ENCODE peak calls at places on chromosomes 2 and 18, in eight cellular contexts. H is neural progenitor cell; L is AG10803; G is fibroblast of lung; B is epithelial cell of esophagus; X is CD4-positive, alpha-beta T cell; E is omental fat pad; O is pancreas. S is an unnamed sample.

GRCh38 chr2:3704647-3705046 is 1.3 kb downstream of the DCDC2C start:
- DNase-seq in H (peak), L (no peak), G (no peak), B (no peak), X (no peak), E (no peak), O (no peak), S (no peak)

GRCh38 chr2:30385327-30385726 is 61.7 kb upstream of the LCLAT1 start:
- DNase-seq in H (peak), L (peak), G (peak), B (peak), X (no peak), E (no peak), O (no peak), S (no peak)

GRCh38 chr2:240876475-240877251 is 8.0 kb downstream of the AGXT start:
- DNase-seq in H (no peak), L (no peak), G (no peak), B (no peak), X (no peak), E (no peak), O (peak), S (no peak)

GRCh38 chr2:233764264-233764663 is 4.2 kb downstream of the UGT1A1 start:
- DNase-seq in H (no peak), L (peak), G (peak), B (peak), X (no peak), E (no peak), O (no peak), S (no peak)

GRCh38 chr2:179909845-179910734 is 48.7 kb upstream of the ZNF385B start:
- DNase-seq in H (no peak), L (no peak), G (no peak), B (no peak), X (no peak), E (no peak), O (no peak), S (no peak)

GRCh38 chr2:172614932-172615331 is 59.0 kb downstream of the PDK1 start:
- DNase-seq in H (no peak), L (no peak), G (no peak), B (no peak), X (no peak), E (no peak), O (no peak), S (no peak)

GRCh38 chr2:96913398-96914202 is 43.7 kb upstream of the SEMA4C start:
- DNase-seq in H (no peak), L (no peak), G (no peak), B (no peak), X (peak), E (no peak), O (no peak), S (no peak)

GRCh38 chr2:58594175-58594574 is 353.1 kb upstream of the FANCL start:
- DNase-seq in H (peak), L (no peak), G (no peak), B (peak), X (no peak), E (no peak), O (no peak), S (no peak)

GRCh38 chr2:37061312-37061711 is 22.9 kb downstream of the HEATR5B start:
- DNase-seq in H (no peak), L (no peak), G (no peak), B (no peak), X (no peak), E (no peak), O (no peak), S (no peak)

GRCh38 chr18:5746844-5747243 is 148.5 kb downstream of the TMEM200C start:
- DNase-seq in H (no peak), L (no peak), G (no peak), B (no peak), X (no peak), E (no peak), O (no peak), S (no peak)

GRCh38 chr18:70709124-70709523 is 420.3 kb downstream of the SOCS6 start:
- DNase-seq in H (no peak), L (no peak), G (no peak), B (no peak), X (no peak), E (no peak), O (no peak), S (no peak)

GRCh38 chr2:44616616-44617266 is 255.0 kb downstream of the CAMKMT start:
- DNase-seq in H (no peak), L (no peak), G (no peak), B (no peak), X (no peak), E (no peak), O (no peak), S (no peak)

GRCh38 chr2:32009479-32010256 is 1.1 kb downstream of the MEMO1 start:
- DNase-seq in H (peak), L (peak), G (peak), B (peak), X (peak), E (no peak), O (peak), S (peak)

GRCh38 chr2:1553671-1554295 is 140.5 kb downstream of the TPO start:
- DNase-seq in H (peak), L (peak), G (peak), B (peak), X (no peak), E (no peak), O (no peak), S (no peak)

GRCh38 chr2:109442715-109443319 is 170.9 kb downstream of the SEPTIN10 start:
- DNase-seq in H (no peak), L (no peak), G (no peak), B (no peak), X (no peak), E (no peak), O (no peak), S (no peak)

GRCh38 chr2:201126308-201127127 is 10.6 kb downstream of the CFLAR start:
- DNase-seq in H (no peak), L (peak), G (peak), B (no peak), X (no peak), E (no peak), O (no peak), S (no peak)

GRCh38 chr2:1742680-1743395 is 1.5 kb downstream of the PXDN start:
- DNase-seq in H (peak), L (peak), G (peak), B (peak), X (no peak), E (peak), O (no peak), S (peak)

GRCh38 chr18:11953113-11953512 is 28.2 kb upstream of the IMPA2 start:
- DNase-seq in H (no peak), L (no peak), G (peak), B (no peak), X (no peak), E (no peak), O (no peak), S (no peak)

GRCh38 chr2:100818606-100819364 is 1.2 kb upstream of the NPAS2 start:
- DNase-seq in H (peak), L (peak), G (peak), B (peak), X (no peak), E (no peak), O (peak), S (peak)

GRCh38 chr2:23467618-23468017 is 82.6 kb downstream of the KLHL29 start:
- DNase-seq in H (no peak), L (no peak), G (no peak), B (no peak), X (no peak), E (no peak), O (no peak), S (no peak)

GRCh38 chr2:23423062-23423872 is 38.3 kb downstream of the KLHL29 start:
- DNase-seq in H (peak), L (no peak), G (no peak), B (no peak), X (no peak), E (no peak), O (no peak), S (no peak)

GRCh38 chr18:526681-527080 is 26.2 kb upstream of the COLEC12 start:
- DNase-seq in H (no peak), L (no peak), G (no peak), B (no peak), X (no peak), E (no peak), O (no peak), S (no peak)

GRCh38 chr2:218039171-218039570 is 29.9 kb upstream of the RUFY4 start:
- DNase-seq in H (no peak), L (peak), G (peak), B (peak), X (no peak), E (no peak), O (no peak), S (no peak)

GRCh38 chr2:1863386-1863785 is 119.1 kb upstream of the PXDN start:
- DNase-seq in H (no peak), L (no peak), G (no peak), B (no peak), X (no peak), E (no peak), O (no peak), S (no peak)

GRCh38 chr2:32425719-32426141 is 68.9 kb downstream of the BIRC6 start:
- DNase-seq in H (no peak), L (peak), G (peak), B (no peak), X (no peak), E (no peak), O (no peak), S (no peak)

GRCh38 chr2:39779926-39780325 is 868 bp upstream of the THUMPD2 start:
- DNase-seq in H (no peak), L (no peak), G (no peak), B (no peak), X (no peak), E (no peak), O (no peak), S (no peak)

GRCh38 chr18:49835405-49835804 is 22.1 kb upstream of the ACAA2 start:
- DNase-seq in H (no peak), L (no peak), G (no peak), B (no peak), X (no peak), E (no peak), O (no peak), S (no peak)

GRCh38 chr2:64943387-64944150 is 45.6 kb upstream of the SLC1A4 start:
- DNase-seq in H (no peak), L (peak), G (peak), B (peak), X (no peak), E (no peak), O (peak), S (no peak)

GRCh38 chr18:6744816-6745455 is 15.4 kb downstream of the ARHGAP28 start:
- DNase-seq in H (no peak), L (no peak), G (peak), B (no peak), X (no peak), E (no peak), O (no peak), S (no peak)

GRCh38 chr2:234071664-234072063 is 21.2 kb downstream of the SPP2 start:
- DNase-seq in H (no peak), L (no peak), G (no peak), B (no peak), X (no peak), E (no peak), O (no peak), S (no peak)

GRCh38 chr2:109218087-109218791 is 89.2 kb downstream of the SH3RF3 start:
- DNase-seq in H (no peak), L (peak), G (peak), B (no peak), X (no peak), E (no peak), O (no peak), S (no peak)

GRCh38 chr2:239216614-239217273 is 184.1 kb downstream of the HDAC4 start:
- DNase-seq in H (no peak), L (no peak), G (no peak), B (no peak), X (no peak), E (no peak), O (no peak), S (no peak)

GRCh38 chr2:135790423-135790822 is 46.6 kb downstream of the LCT start:
- DNase-seq in H (no peak), L (no peak), G (no peak), B (no peak), X (no peak), E (no peak), O (no peak), S (no peak)

GRCh38 chr2:135783416-135783815 is 41.8 kb downstream of the UBXN4 start:
- DNase-seq in H (no peak), L (no peak), G (no peak), B (no peak), X (no peak), E (no peak), O (no peak), S (no peak)

GRCh38 chr2:135782231-135782630 is 40.6 kb downstream of the UBXN4 start:
- DNase-seq in H (no peak), L (no peak), G (no peak), B (no peak), X (no peak), E (no peak), O (no peak), S (no peak)

GRCh38 chr2:135785032-135785431 is 43.4 kb downstream of the UBXN4 start:
- DNase-seq in H (no peak), L (no peak), G (no peak), B (no peak), X (no peak), E (no peak), O (no peak), S (no peak)
- TF ChIP-seq CTCF in H (no peak), L (no peak), G (no peak), B (peak), X (no peak), E (no peak), O (no peak), S (no peak)

GRCh38 chr2:165558832-165559231 is 89.3 kb downstream of the CSRNP3 start:
- DNase-seq in H (no peak), L (no peak), G (no peak), B (peak), X (no peak), E (no peak), O (no peak), S (no peak)

GRCh38 chr2:165560377-165560988 is 91.0 kb downstream of the CSRNP3 start:
- DNase-seq in H (no peak), L (no peak), G (no peak), B (no peak), X (no peak), E (no peak), O (no peak), S (no peak)

GRCh38 chr2:165562235-165562634 is 92.7 kb downstream of the CSRNP3 start:
- DNase-seq in H (no peak), L (no peak), G (no peak), B (no peak), X (no peak), E (no peak), O (no peak), S (no peak)

GRCh38 chr2:165568361-165568760 is 98.9 kb downstream of the CSRNP3 start:
- DNase-seq in H (peak), L (no peak), G (no peak), B (no peak), X (no peak), E (no peak), O (no peak), S (no peak)

GRCh38 chr2:165563468-165564225 is 94.1 kb downstream of the CSRNP3 start:
- DNase-seq in H (peak), L (no peak), G (no peak), B (no peak), X (no peak), E (no peak), O (no peak), S (no peak)
- TF ChIP-seq CTCF in H (peak), L (peak), G (no peak), B (no peak), X (no peak), E (no peak), O (no peak), S (no peak)

DNA sequence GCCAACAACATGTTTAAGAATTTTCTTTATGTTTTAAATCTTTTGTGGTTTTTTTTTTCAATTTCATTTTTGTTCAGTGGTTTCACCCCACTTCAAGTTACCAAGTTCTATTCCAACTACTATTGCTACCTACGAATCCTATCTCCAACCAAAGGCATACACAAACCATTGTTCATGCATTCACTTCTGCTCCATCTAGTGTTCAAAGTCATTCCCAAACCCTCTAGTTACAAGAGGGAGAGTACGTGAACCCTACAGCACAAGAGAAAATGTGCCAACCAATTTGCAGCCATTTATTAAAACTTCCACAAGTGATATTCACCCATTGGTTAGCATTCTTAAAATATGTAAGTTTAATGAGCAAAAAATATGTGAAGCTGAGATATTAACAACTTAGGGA is 295.1 kb upstream of the KYNU start:
- DNase-seq in H (no peak), L (no peak), G (no peak), B (peak), X (no peak), E (no peak), O (no peak), S (no peak)
- TF ChIP-seq CTCF in H (no peak), L (no peak), G (no peak), B (peak), X (no peak), E (no peak), O (no peak), S (no peak)

GRCh38 chr2:26438926-26439325 is 37.2 kb downstream of the DRC1 start:
- DNase-seq in H (no peak), L (peak), G (peak), B (no peak), X (no peak), E (no peak), O (no peak), S (no peak)
- TF ChIP-seq CTCF in H (no peak), L (no peak), G (no peak), B (no peak), X (no peak), E (no peak), O (no peak), S (no peak)

GRCh38 chr18:48777026-48777736 is 173.6 kb downstream of the SMAD7 start:
- DNase-seq in H (peak), L (peak), G (peak), B (peak), X (peak), E (no peak), O (peak), S (peak)

GRCh38 chr18:48776641-48777025 is 174.1 kb downstream of the SMAD7 start:
- DNase-seq in H (no peak), L (no peak), G (no peak), B (no peak), X (no peak), E (no peak), O (no peak), S (no peak)

GRCh38 chr18:48776161-48776555 is 174.6 kb downstream of the SMAD7 start:
- DNase-seq in H (no peak), L (no peak), G (no peak), B (no peak), X (no peak), E (no peak), O (no peak), S (no peak)

GRCh38 chr18:48778344-48779011 is 172.3 kb downstream of the SMAD7 start:
- DNase-seq in H (no peak), L (no peak), G (no peak), B (no peak), X (no peak), E (no peak), O (no peak), S (no peak)

GRCh38 chr18:48777737-48778111 is 173.0 kb downstream of the SMAD7 start:
- DNase-seq in H (no peak), L (no peak), G (peak), B (peak), X (no peak), E (no peak), O (no peak), S (no peak)
- TF ChIP-seq CTCF in H (no peak), L (no peak), G (no peak), B (peak), X (no peak), E (no peak), O (no peak), S (no peak)

GRCh38 chr2:79982445-79982844 is 322.1 kb downstream of the LRRTM1 start:
- DNase-seq in H (peak), L (no peak), G (no peak), B (no peak), X (no peak), E (no peak), O (no peak), S (no peak)
- TF ChIP-seq CTCF in H (peak), L (peak), G (no peak), B (peak), X (no peak), E (no peak), O (no peak), S (no peak)

GRCh38 chr2:127022817-127023216 is 84.1 kb downstream of the BIN1 start:
- DNase-seq in H (no peak), L (no peak), G (no peak), B (no peak), X (no peak), E (no peak), O (no peak), S (no peak)

GRCh38 chr2:127025357-127026062 is 81.4 kb downstream of the BIN1 start:
- DNase-seq in H (peak), L (peak), G (peak), B (peak), X (peak), E (no peak), O (peak), S (peak)

GRCh38 chr2:127027715-127028114 is 79.2 kb downstream of the BIN1 start:
- DNase-seq in H (no peak), L (no peak), G (no peak), B (no peak), X (no peak), E (no peak), O (no peak), S (no peak)

GRCh38 chr2:127023504-127023903 is 83.5 kb downstream of the BIN1 start:
- DNase-seq in H (no peak), L (no peak), G (no peak), B (no peak), X (no peak), E (no peak), O (no peak), S (no peak)

DNA sequence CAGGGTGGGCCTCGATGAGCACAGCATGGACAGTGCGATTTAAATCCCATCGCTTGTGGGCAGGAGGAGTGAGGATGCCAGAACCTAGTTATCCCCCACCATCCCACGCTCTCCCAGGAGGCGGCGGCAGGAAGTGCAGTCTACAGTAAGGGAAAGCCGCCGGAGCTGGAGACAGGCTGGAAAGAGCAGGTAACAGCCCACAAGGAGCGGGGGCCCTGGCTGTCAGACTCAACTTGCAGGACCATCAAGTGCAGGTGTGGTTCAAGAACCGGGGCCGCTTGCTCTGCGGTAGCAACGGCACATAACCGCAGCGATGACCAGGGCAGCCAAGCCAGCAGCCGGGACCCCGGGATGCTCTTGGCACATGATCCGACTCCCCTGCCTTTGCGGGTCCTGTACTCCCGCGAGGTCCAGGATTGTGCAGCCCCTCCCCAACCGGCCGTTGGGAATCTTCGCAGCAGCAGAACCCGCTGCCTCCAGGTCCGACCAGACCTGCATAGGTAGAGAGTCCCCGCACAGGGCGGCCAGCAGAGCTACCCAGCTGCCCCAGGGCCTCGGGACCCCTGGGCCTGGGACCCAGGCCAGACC is 82.1 kb downstream of the BIN1 start:
- DNase-seq in H (peak), L (no peak), G (peak), B (peak), X (no peak), E (no peak), O (peak), S (peak)
- TF ChIP-seq CTCF in H (peak), L (peak), G (no peak), B (peak), X (no peak), E (no peak), O (no peak), S (no peak)

GRCh38 chr2:138652378-138652777 is 127.8 kb downstream of the NXPH2 start:
- DNase-seq in H (no peak), L (no peak), G (peak), B (peak), X (no peak), E (no peak), O (no peak), S (no peak)

GRCh38 chr2:138658187-138658894 is 121.8 kb downstream of the NXPH2 start:
- DNase-seq in H (peak), L (no peak), G (no peak), B (no peak), X (no peak), E (no peak), O (no peak), S (no peak)
- TF ChIP-seq CTCF in H (peak), L (no peak), G (no peak), B (no peak), X (no peak), E (no peak), O (no peak), S (no peak)

S was measured in mesothelial cell of epicardium.